ENCODE peak calls at places on chromosomes 7 and 10, in ten cellular contexts. D is RWPE1, Y is brain microvascular endothelial cell, A is lung, M is PC-3, T is heart right ventricle, X is psoas muscle, V is IMR-90, H is body of pancreas, R is breast epithelium. I is an unnamed sample.
A peak's percentile ranks its signal among the peaks of the same experiment; 100 is the strongest.

GRCh38 chr7:50197547-50197946 is 104.5 kb upstream of the ZPBP start:
- DNase-seq in D (peak; percentile 71), Y (no peak), A (no peak), M (peak; percentile 65), T (no peak), X (no peak), V (no peak), H (no peak), R (no peak), I (no peak)

GRCh38 chr7:156139112-156139511 is 326.8 kb upstream of the SHH start:
- DNase-seq in D (no peak), Y (no peak), A (no peak), M (no peak), T (no peak), X (no peak), V (no peak), H (no peak), R (no peak), I (no peak)

GRCh38 chr7:116524609-116525297 is at the start of gene CAV1:
- DNase-seq in D (peak; percentile 96), Y (peak; percentile 94), A (peak; percentile 80), M (peak; percentile 93), T (peak; percentile 93), X (peak; percentile 89), V (peak; percentile 92), H (peak; percentile 59), R (peak; percentile 87), I (no peak)

GRCh38 chr10:88659725-88660592 is 4.3 kb upstream of the LIPF start:
- DNase-seq in D (no peak), Y (no peak), A (no peak), M (no peak), T (no peak), X (no peak), V (peak; percentile 59), H (no peak), R (no peak), I (no peak)

GRCh38 chr10:103265712-103266329 is 11.1 kb upstream of the INA start:
- DNase-seq in D (peak; percentile 54), Y (peak; percentile 69), A (peak; percentile 56), M (peak; percentile 63), T (peak; percentile 73), X (no peak), V (peak; percentile 82), H (peak; percentile 63), R (no peak), I (no peak)

GRCh38 chr10:49741108-49741995 is 20.8 kb downstream of the OGDHL start:
- DNase-seq in D (no peak), Y (no peak), A (no peak), M (peak; percentile 29), T (no peak), X (no peak), V (no peak), H (no peak), R (peak; percentile 7), I (no peak)

GRCh38 chr7:149887311-149887710 is 13.5 kb downstream of the ATP6V0E2 start:
- DNase-seq in D (no peak), Y (no peak), A (no peak), M (no peak), T (no peak), X (no peak), V (no peak), H (no peak), R (no peak), I (no peak)

GRCh38 chr7:10931161-10931560 is 42.5 kb upstream of the PHF14 start:
- DNase-seq in D (no peak), Y (no peak), A (no peak), M (no peak), T (no peak), X (no peak), V (no peak), H (no peak), R (no peak), I (no peak)

GRCh38 chr7:75639071-75639892 is 99.5 kb downstream of the HIP1 start:
- DNase-seq in D (peak; percentile 61), Y (no peak), A (peak; percentile 48), M (peak; percentile 21), T (peak; percentile 61), X (peak; percentile 72), V (peak; percentile 22), H (peak; percentile 30), R (peak; percentile 20), I (peak; percentile 59)

DNA sequence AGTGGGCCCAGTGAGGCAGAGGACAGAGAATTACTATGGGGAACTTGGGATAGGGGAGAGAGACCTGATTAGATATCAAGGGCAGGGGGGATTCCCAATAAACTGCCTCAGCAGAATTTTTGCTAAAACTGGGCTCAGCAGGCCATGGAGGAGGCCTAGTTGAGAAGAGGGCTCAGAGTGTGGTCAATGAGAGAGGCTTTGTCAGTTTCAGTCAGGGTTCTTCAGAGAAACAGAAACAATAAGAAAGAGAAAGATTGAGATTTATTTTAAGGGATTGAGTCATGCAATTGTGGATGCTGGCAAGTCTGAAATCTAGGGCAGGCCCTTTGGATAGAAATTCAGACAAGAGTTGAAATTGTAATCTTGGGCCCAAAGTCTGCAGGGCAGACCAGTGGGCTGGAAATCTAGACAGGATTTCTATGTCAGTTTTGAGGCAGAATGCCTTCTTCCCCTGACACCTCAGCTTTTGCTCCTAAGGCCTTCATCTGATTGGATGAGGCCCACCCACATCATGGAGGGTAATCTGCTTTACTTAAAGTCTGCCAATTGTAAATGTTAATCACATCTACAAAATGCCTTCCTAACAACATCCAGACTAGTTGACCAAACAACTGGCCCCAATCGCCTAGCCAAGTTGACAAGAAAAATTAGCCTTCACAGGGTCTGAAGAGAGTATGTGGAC is 33.5 kb upstream of the CCSER2 start:
- DNase-seq in D (no peak), Y (no peak), A (no peak), M (no peak), T (no peak), X (no peak), V (peak; percentile 46), H (no peak), R (no peak), I (no peak)
- H3K27ac ChIP-seq in D (no peak overlapping the region), Y (no peak overlapping the region), A (no peak overlapping the region), M (no peak overlapping the region), T (no peak overlapping the region), X (no peak overlapping the region), V (no peak overlapping the region), H (no peak overlapping the region), R (no peak overlapping the region), I (peak overlapping the region; percentile 3)

DNA sequence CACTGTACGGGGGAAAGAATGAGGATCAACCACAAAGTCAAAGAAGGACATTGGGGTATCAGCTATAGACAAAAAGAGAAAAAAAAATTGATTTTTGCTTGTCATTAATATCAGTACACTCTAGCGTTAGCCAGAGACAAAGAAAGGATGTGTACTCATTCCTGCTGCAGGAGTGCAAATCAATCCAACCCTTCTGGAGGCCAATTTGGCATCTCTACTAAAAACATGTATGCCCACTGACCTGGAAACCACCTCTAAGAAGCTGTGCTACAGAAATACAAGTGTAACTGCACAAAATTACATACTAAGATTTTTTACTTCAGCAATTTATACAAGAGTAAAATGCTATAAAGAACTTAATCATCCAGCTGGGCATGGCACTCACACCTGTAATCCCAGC is 13.6 kb downstream of the NSMCE4A start:
- DNase-seq in D (no peak), Y (no peak), A (no peak), M (no peak), T (no peak), X (no peak), V (no peak), H (no peak), R (no peak), I (no peak)
- H3K27ac ChIP-seq in D (no peak overlapping the region), Y (no peak overlapping the region), A (no peak overlapping the region), M (no peak overlapping the region), T (no peak overlapping the region), X (no peak overlapping the region), V (no peak overlapping the region), H (no peak overlapping the region), R (no peak overlapping the region), I (no peak overlapping the region)

GRCh38 chr10:4824791-4825310 is 1.2 kb upstream of the AKR1E2 start:
- DNase-seq in D (no peak), Y (no peak), A (peak; percentile 20), M (no peak), T (no peak), X (no peak), V (no peak), H (no peak), R (no peak), I (no peak)

GRCh38 chr10:4819067-4819466 is 6.9 kb upstream of the AKR1E2 start:
- DNase-seq in D (no peak), Y (no peak), A (no peak), M (no peak), T (no peak), X (no peak), V (no peak), H (no peak), R (no peak), I (no peak)

GRCh38 chr10:4819707-4820106 is 6.3 kb upstream of the AKR1E2 start:
- DNase-seq in D (no peak), Y (no peak), A (no peak), M (no peak), T (no peak), X (no peak), V (no peak), H (no peak), R (no peak), I (no peak)

GRCh38 chr10:4820804-4821401 is 5.1 kb upstream of the AKR1E2 start:
- DNase-seq in D (no peak), Y (no peak), A (peak; percentile 28), M (no peak), T (no peak), X (no peak), V (no peak), H (peak; percentile 23), R (no peak), I (no peak)

GRCh38 chr10:4822208-4822607 is 3.8 kb upstream of the AKR1E2 start:
- DNase-seq in D (no peak), Y (no peak), A (peak; percentile 14), M (no peak), T (no peak), X (no peak), V (no peak), H (no peak), R (no peak), I (no peak)
- H3K27ac ChIP-seq in D (no peak overlapping the region), Y (no peak overlapping the region), A (no peak overlapping the region), M (no peak overlapping the region), T (no peak overlapping the region), X (no peak overlapping the region), V (no peak overlapping the region), H (no peak overlapping the region), R (no peak overlapping the region), I (no peak overlapping the region)

GRCh38 chr10:95644935-95645334 is 11.6 kb downstream of the ALDH18A1 start:
- DNase-seq in D (no peak), Y (no peak), A (no peak), M (no peak), T (no peak), X (no peak), V (no peak), H (no peak), R (no peak), I (no peak)

GRCh38 chr10:95650232-95650631 is 6.3 kb downstream of the ALDH18A1 start:
- DNase-seq in D (no peak), Y (no peak), A (no peak), M (peak; percentile 6), T (no peak), X (no peak), V (no peak), H (no peak), R (no peak), I (no peak)

GRCh38 chr10:95648138-95648537 is 8.4 kb downstream of the ALDH18A1 start:
- DNase-seq in D (no peak), Y (no peak), A (no peak), M (no peak), T (no peak), X (no peak), V (no peak), H (no peak), R (no peak), I (no peak)

GRCh38 chr10:95640891-95641315 is 15.6 kb downstream of the ALDH18A1 start:
- DNase-seq in D (no peak), Y (no peak), A (no peak), M (no peak), T (no peak), X (no peak), V (no peak), H (peak; percentile 8), R (no peak), I (no peak)

GRCh38 chr10:95646160-95646559 is 10.4 kb downstream of the ALDH18A1 start:
- DNase-seq in D (no peak), Y (no peak), A (no peak), M (no peak), T (no peak), X (no peak), V (no peak), H (no peak), R (no peak), I (no peak)
- H3K27ac ChIP-seq in D (no peak overlapping the region), Y (no peak overlapping the region), A (no peak overlapping the region), M (no peak overlapping the region), T (no peak overlapping the region), X (no peak overlapping the region), V (no peak overlapping the region), H (no peak overlapping the region), R (no peak overlapping the region), I (no peak overlapping the region)

I was measured in caudate nucleus.